ENCODE peak calls at places on chromosomes 3 and 15, in seven cellular contexts. C is LoVo, O is M059J, A is T-helper 9 cell, J is cardiac muscle cell, M is gastrocnemius medialis, R is right cardiac atrium. D is an unnamed sample.

GRCh38 chr3:101117981-101118380 is 124.8 kb upstream of the ABI3BP start:
- DNase-seq in C (no peak), O (no peak), M (no peak), A (no peak), R (no peak), J (no peak), D (no peak)

GRCh38 chr3:124639406-124640237 is 90.6 kb upstream of the UMPS start:
- DNase-seq in A (no peak), C (peak; percentile 66), M (no peak), J (no peak), O (no peak), R (no peak), D (no peak)

GRCh38 chr3:132134611-132135010 is 99.8 kb upstream of the CPNE4 start:
- DNase-seq in A (no peak), J (no peak), C (no peak), O (peak; percentile 87), M (no peak), R (no peak), D (no peak)

GRCh38 chr3:46882377-46883015 is 5.0 kb downstream of the PTH1R start:
- DNase-seq in J (peak; percentile 61), R (peak; percentile 57), M (no peak), O (peak; percentile 28), C (no peak), A (no peak), D (no peak)

GRCh38 chr3:182726258-182727142 is 66.8 kb upstream of the ATP11B start:
- DNase-seq in A (no peak), O (no peak), M (no peak), C (no peak), R (no peak), J (no peak), D (no peak)

GRCh38 chr3:71629289-71630252 is 46.0 kb upstream of the FOXP1 start:
- DNase-seq in C (no peak), O (peak; percentile 4), R (peak; percentile 23), A (no peak), J (no peak), M (peak; percentile 19), D (no peak)

GRCh38 chr15:89521605-89522004 is 25.2 kb upstream of the RHCG start:
- DNase-seq in A (no peak), C (no peak), O (no peak), R (no peak), J (no peak), M (no peak), D (no peak)

GRCh38 chr15:36370735-36371115 is 208.7 kb upstream of the CDIN1 start:
- DNase-seq in J (no peak), R (no peak), O (peak; percentile 81), M (no peak), C (peak; percentile 13), A (no peak), D (no peak)

GRCh38 chr15:52284164-52284563 is 11.4 kb downstream of the MYO5C start:
- DNase-seq in C (no peak), J (no peak), A (no peak), R (no peak), M (no peak), O (peak; percentile 34), D (no peak)

GRCh38 chr3:42708611-42709151 is 6.1 kb upstream of the HHATL start:
- DNase-seq in A (no peak), M (no peak), J (no peak), O (no peak), R (no peak), C (no peak), D (peak; percentile 57)

GRCh38 chr3:193826126-193826795 is 233.3 kb downstream of the OPA1 start:
- DNase-seq in A (no peak), M (no peak), C (peak; percentile 42), J (no peak), O (peak; percentile 96), R (peak; percentile 48), D (no peak)

GRCh38 chr15:33021806-33022389 is 172.6 kb downstream of the FMN1 start:
- DNase-seq in C (peak; percentile 55), R (no peak), O (peak; percentile 75), A (no peak), J (peak; percentile 72), M (peak; percentile 19), D (no peak)

GRCh38 chr3:30227571-30228301 is 378.7 kb upstream of the TGFBR2 start:
- DNase-seq in A (no peak), M (no peak), C (peak; percentile 89), R (no peak), J (no peak), O (peak; percentile 73), D (no peak)

GRCh38 chr3:126365351-126366274 is 8.4 kb upstream of the KLF15 start:
- DNase-seq in C (no peak), A (no peak), O (no peak), R (no peak), J (no peak), M (no peak), D (peak; percentile 52)

GRCh38 chr15:30924353-30924752 is 20.6 kb downstream of the FAN1 start:
- DNase-seq in O (peak; percentile 72), A (no peak), C (no peak), M (no peak), J (no peak), R (no peak), D (no peak)

GRCh38 chr3:48650723-48651122 is 12.0 kb downstream of the CELSR3 start:
- DNase-seq in J (no peak), O (no peak), R (no peak), C (no peak), A (no peak), M (no peak), D (no peak)

GRCh38 chr3:172341482-172342059 is 106.7 kb downstream of the GHSR start:
- DNase-seq in C (peak; percentile 51), M (no peak), A (no peak), J (peak; percentile 69), O (peak; percentile 73), R (no peak), D (no peak)

GRCh38 chr3:29601861-29602585 is 321.2 kb downstream of the RBMS3 start:
- DNase-seq in M (no peak), J (no peak), O (no peak), R (no peak), C (no peak), A (no peak), D (no peak)

GRCh38 chr3:65436580-65436979 is 602.1 kb downstream of the MAGI1 start:
- DNase-seq in M (no peak), C (no peak), R (no peak), A (no peak), O (peak; percentile 22), J (peak; percentile 25), D (no peak)

GRCh38 chr3:126372413-126373145 is 15.4 kb upstream of the KLF15 start:
- DNase-seq in A (no peak), R (no peak), M (no peak), O (no peak), J (no peak), C (no peak), D (peak; percentile 59)

GRCh38 chr15:90184786-90185704 is 16.1 kb upstream of the SEMA4B start:
- DNase-seq in J (peak; percentile 71), M (no peak), C (peak; percentile 75), R (peak; percentile 74), A (peak; percentile 46), O (peak; percentile 66), D (peak; percentile 89)

GRCh38 chr3:144031938-144032337 is 60.3 kb downstream of the DIPK2A start:
- DNase-seq in O (peak; percentile 32), R (peak; percentile 69), J (no peak), C (no peak), M (peak; percentile 19), A (no peak), D (no peak)

GRCh38 chr3:187025254-187025655 is 94.9 kb downstream of the ST6GAL1 start:
- DNase-seq in O (no peak), R (no peak), C (no peak), J (no peak), M (no peak), A (no peak), D (no peak)

GRCh38 chr3:58938057-58938456 is 111.8 kb downstream of the CFAP20DC start:
- DNase-seq in O (no peak), R (no peak), J (no peak), M (no peak), A (no peak), C (no peak), D (no peak)

GRCh38 chr3:39154323-39155021 is 1.1 kb upstream of the CSRNP1 start:
- DNase-seq in J (no peak), M (no peak), C (no peak), O (no peak), A (no peak), R (peak; percentile 57), D (no peak)